ENCODE peak calls at places on chromosomes 3 and 15, in seven cellular contexts. J is BJ, Q is fibroblast of the aortic adventitia, X is AG10803, F is tibial artery, R is hepatocyte, A is GM23338. Y is an unnamed sample.

GRCh38 chr3:47685037-47685436 is 96.7 kb downstream of the SMARCC1 start:
- DNase-seq in J (no peak), Q (no peak), X (no peak), F (no peak), R (no peak), A (no peak), Y (no peak)

GRCh38 chr3:56831572-56831971 is 29.8 kb upstream of the ARHGEF3 start:
- DNase-seq in J (no peak), Q (no peak), X (no peak), F (no peak), R (no peak), A (no peak), Y (no peak)

GRCh38 chr3:132004571-132004970 is 30.2 kb downstream of the CPNE4 start:
- DNase-seq in J (no peak), Q (peak; percentile 44), X (peak; percentile 92), F (no peak), R (no peak), A (no peak), Y (peak; percentile 21)

GRCh38 chr15:48582472-48583235 is 62.9 kb downstream of the FBN1 start:
- DNase-seq in J (no peak), Q (peak; percentile 98), X (peak; percentile 99), F (no peak), R (no peak), A (no peak), Y (peak; percentile 78)

GRCh38 chr15:85044251-85044853 is 62.7 kb downstream of the PDE8A start:
- DNase-seq in J (no peak), Q (peak; percentile 83), X (peak; percentile 71), F (no peak), R (peak; percentile 74), A (peak; percentile 82), Y (peak; percentile 34)

GRCh38 chr15:24977686-24978085 is 22.9 kb downstream of the SNRPN start:
- DNase-seq in J (no peak), Q (no peak), X (no peak), F (no peak), R (no peak), A (no peak), Y (no peak)

GRCh38 chr3:17775073-17775472 is 32.6 kb upstream of the TBC1D5 start:
- DNase-seq in J (no peak), Q (no peak), X (no peak), F (no peak), R (no peak), A (no peak), Y (no peak)

GRCh38 chr15:41487376-41487775 is 6.3 kb upstream of the ITPKA start:
- DNase-seq in J (no peak), Q (no peak), X (no peak), F (no peak), R (no peak), A (no peak), Y (no peak)

GRCh38 chr15:60529332-60529731 is 50.4 kb upstream of the ICE2 start:
- DNase-seq in J (no peak), Q (peak; percentile 20), X (no peak), F (no peak), R (no peak), A (no peak), Y (no peak)

GRCh38 chr3:12139111-12139511 is 19.6 kb downstream of the TIMP4 start:
- DNase-seq in J (no peak), Q (peak; percentile 79), X (peak; percentile 54), F (no peak), R (peak; percentile 66), A (peak; percentile 64), Y (no peak)

GRCh38 chr3:192904632-192905289 is 12.9 kb downstream of the MB21D2 start:
- DNase-seq in J (no peak), Q (no peak), X (no peak), F (no peak), R (no peak), A (no peak), Y (no peak)

GRCh38 chr15:50330921-50331320 is 24.1 kb downstream of the GABPB1 start:
- DNase-seq in J (no peak), Q (no peak), X (peak; percentile 16), F (no peak), R (no peak), A (peak; percentile 78), Y (no peak)

GRCh38 chr3:134327594-134327975 is 46.7 kb downstream of the AMOTL2 start:
- DNase-seq in J (peak; percentile 62), Q (peak; percentile 70), X (peak; percentile 95), F (no peak), R (no peak), A (no peak), Y (no peak)

GRCh38 chr3:43477600-43477999 is 144.2 kb downstream of the ANO10 start:
- DNase-seq in J (no peak), Q (no peak), X (no peak), F (no peak), R (no peak), A (no peak), Y (no peak)

GRCh38 chr3:98972720-98973119 is 71.2 kb upstream of the DCBLD2 start:
- DNase-seq in J (no peak), Q (no peak), X (no peak), F (no peak), R (no peak), A (no peak), Y (no peak)

GRCh38 chr3:9036327-9037112 is 73.2 kb upstream of the RAD18 start:
- DNase-seq in J (no peak), Q (peak; percentile 90), X (peak; percentile 85), F (peak; percentile 83), R (peak; percentile 33), A (no peak), Y (peak; percentile 62)

GRCh38 chr3:49781415-49782199 is 4.7 kb downstream of the IP6K1 start:
- DNase-seq in J (no peak), Q (no peak), X (no peak), F (no peak), R (no peak), A (no peak), Y (no peak)

GRCh38 chr3:18159681-18160080 is 265.5 kb downstream of the SATB1 start:
- DNase-seq in J (no peak), Q (no peak), X (no peak), F (no peak), R (no peak), A (no peak), Y (no peak)

GRCh38 chr3:48397767-48398681 is 26.0 kb downstream of the FBXW12 start:
- DNase-seq in J (no peak), Q (no peak), X (no peak), F (no peak), R (no peak), A (no peak), Y (no peak)

GRCh38 chr3:142077859-142078500 is 71.4 kb downstream of the TFDP2 start:
- DNase-seq in J (no peak), Q (no peak), X (no peak), F (no peak), R (no peak), A (no peak), Y (no peak)

GRCh38 chr3:49456417-49456816 is 13.7 kb upstream of the DAG1 start:
- DNase-seq in J (no peak), Q (peak; percentile 56), X (peak; percentile 34), F (no peak), R (no peak), A (no peak), Y (no peak)

DNA sequence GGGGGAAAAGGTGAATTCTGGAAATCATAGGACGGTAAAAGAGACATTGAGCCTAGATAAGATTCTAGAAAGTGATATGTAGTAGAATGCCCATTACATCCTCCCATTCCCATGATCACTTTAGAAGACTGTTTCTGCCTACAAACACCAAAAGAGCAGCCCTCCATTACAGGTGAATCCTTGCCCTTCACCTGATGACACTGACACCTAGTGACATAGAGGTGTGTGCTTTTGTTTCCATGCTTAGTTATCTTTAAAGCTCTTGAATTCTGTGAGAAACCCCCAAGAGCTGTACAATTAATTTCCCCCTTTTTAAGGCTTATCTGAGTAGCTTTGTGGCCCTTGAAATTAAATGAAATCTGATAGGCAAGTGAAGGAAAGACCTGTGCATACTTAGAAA is 8.3 kb upstream of the BBX start:
- DNase-seq in J (no peak), Q (no peak), X (no peak), F (no peak), R (no peak), A (peak; percentile 8), Y (no peak)
- TF ChIP-seq CTCF in J (no peak), Q (no peak), X (no peak), F (no peak), R (no peak), A (peak; percentile 57), Y (no peak)

GRCh38 chr15:71599404-71600225 is 210.7 kb upstream of the NR2E3 start:
- DNase-seq in J (no peak), Q (peak; percentile 43), X (peak; percentile 59), F (no peak), R (peak; percentile 27), A (no peak), Y (no peak)

GRCh38 chr15:71595846-71596553 is 214.4 kb upstream of the NR2E3 start:
- DNase-seq in J (no peak), Q (peak; percentile 49), X (peak; percentile 60), F (no peak), R (no peak), A (no peak), Y (no peak)

GRCh38 chr15:71600237-71600636 is 210.1 kb upstream of the NR2E3 start:
- DNase-seq in J (no peak), Q (no peak), X (no peak), F (no peak), R (no peak), A (no peak), Y (no peak)

GRCh38 chr15:71598741-71599140 is 211.6 kb upstream of the NR2E3 start:
- DNase-seq in J (no peak), Q (no peak), X (no peak), F (no peak), R (no peak), A (no peak), Y (no peak)

GRCh38 chr15:71596672-71597071 is 213.7 kb upstream of the NR2E3 start:
- DNase-seq in J (no peak), Q (peak; percentile 81), X (peak; percentile 63), F (peak; percentile 84), R (no peak), A (peak; percentile 26), Y (no peak)
- H3K4me3 ChIP-seq in J (no peak overlapping the region), Q (no peak overlapping the region), X (no peak overlapping the region), F (no peak overlapping the region), R (no peak overlapping the region), A (no peak overlapping the region), Y (no peak overlapping the region)

GRCh38 chr3:187259171-187259570 is 32.4 kb downstream of the MASP1 start:
- DNase-seq in J (no peak), Q (no peak), X (no peak), F (no peak), R (no peak), A (peak; percentile 32), Y (no peak)
- TF ChIP-seq CTCF in J (no peak), Q (no peak), X (no peak), F (no peak), R (peak; percentile 8), A (peak; percentile 69), Y (no peak)

GRCh38 chr15:70034596-70034995 is 63.1 kb downstream of the TLE3 start:
- DNase-seq in J (no peak), Q (no peak), X (no peak), F (peak; percentile 53), R (no peak), A (no peak), Y (no peak)

GRCh38 chr15:70033529-70034140 is 64.1 kb downstream of the TLE3 start:
- DNase-seq in J (no peak), Q (peak; percentile 85), X (peak; percentile 78), F (peak; percentile 45), R (no peak), A (no peak), Y (peak; percentile 2)

GRCh38 chr15:70034141-70034540 is 63.6 kb downstream of the TLE3 start:
- DNase-seq in J (no peak), Q (no peak), X (no peak), F (peak; percentile 53), R (no peak), A (no peak), Y (no peak)

GRCh38 chr15:70035719-70036077 is 62.0 kb downstream of the TLE3 start:
- DNase-seq in J (no peak), Q (no peak), X (no peak), F (peak; percentile 39), R (no peak), A (no peak), Y (no peak)

GRCh38 chr15:70035051-70035718 is 62.5 kb downstream of the TLE3 start:
- DNase-seq in J (no peak), Q (no peak), X (no peak), F (peak; percentile 56), R (no peak), A (no peak), Y (no peak)
- H3K4me3 ChIP-seq in J (no peak overlapping the region), Q (no peak overlapping the region), X (no peak overlapping the region), F (no peak overlapping the region), R (no peak overlapping the region), A (no peak overlapping the region), Y (no peak overlapping the region)

Y was measured in AG09309.